ENCODE peak calls at places on chromosomes 11 and 22, in four cellular contexts. Q, W, J and A are unnamed samples.

GRCh38 chr11:3922056-3922455 is 66.6 kb downstream of the STIM1 start:
- DNase-seq in W (no peak), Q (no peak), J (no peak), A (no peak)

GRCh38 chr11:86124251-86125233 is 55.7 kb upstream of the PICALM start:
- DNase-seq in Q (no peak), W (no peak), J (no peak), A (no peak)

GRCh38 chr11:1193326-1194230 is 29.3 kb upstream of the MUC5B start:
- DNase-seq in J (no peak), W (no peak), Q (no peak), A (no peak)

GRCh38 chr11:22539851-22540376 is 85.7 kb downstream of the FANCF start:
- DNase-seq in W (peak), Q (peak), J (peak), A (peak)

GRCh38 chr11:86592047-86592564 is 80.3 kb downstream of the ME3 start:
- DNase-seq in W (no peak), J (peak), Q (peak), A (no peak)

GRCh38 chr22:21942407-21942895 is 10.2 kb downstream of the PPM1F start:
- DNase-seq in Q (peak), W (peak), J (peak), A (no peak)

GRCh38 chr11:130223291-130223971 is 63.8 kb downstream of the ST14 start:
- DNase-seq in J (no peak), Q (no peak), W (no peak), A (no peak)

GRCh38 chr11:76653674-76654309 is 16.8 kb downstream of the LRRC32 start:
- DNase-seq in Q (peak), J (peak), W (no peak), A (no peak)

GRCh38 chr11:46673713-46674462 is 26.5 kb downstream of the ARHGAP1 start:
- DNase-seq in Q (no peak), W (no peak), J (no peak), A (no peak)

GRCh38 chr22:42340695-42341383 is 70.4 kb upstream of the TCF20 start:
- DNase-seq in Q (no peak), W (no peak), J (no peak), A (peak)

GRCh38 chr22:23542933-23543332 is 37.2 kb downstream of the IGLL1 start:
- DNase-seq in J (peak), Q (peak), W (no peak), A (no peak)

GRCh38 chr11:129215506-129216245 is 23.6 kb upstream of the ARHGAP32 start:
- DNase-seq in Q (no peak), J (no peak), W (no peak), A (peak)

GRCh38 chr11:47552086-47552580 is 799 bp downstream of the CELF1 start:
- DNase-seq in Q (peak), W (peak), J (peak), A (peak)

GRCh38 chr11:124832571-124832970 is 32.4 kb upstream of the MSANTD2 start:
- DNase-seq in Q (no peak), J (no peak), W (no peak), A (no peak)

GRCh38 chr22:49937758-49938564 is 19.5 kb downstream of the CRELD2 start:
- DNase-seq in Q (no peak), W (no peak), J (no peak), A (no peak)

GRCh38 chr11:93143186-93143585 is 54.6 kb downstream of the SLC36A4 start:
- DNase-seq in W (no peak), J (peak), Q (peak), A (no peak)

GRCh38 chr22:22168190-22168940 is 76.2 kb upstream of the VPREB1 start:
- DNase-seq in J (peak), W (peak), Q (peak), A (peak)

GRCh38 chr11:95521862-95522261 is 267.7 kb downstream of the FAM76B start:
- DNase-seq in J (no peak), Q (no peak), W (no peak), A (no peak)

GRCh38 chr22:19753090-19753842 is 7.3 kb upstream of the TBX1 start:
- DNase-seq in Q (no peak), W (no peak), J (no peak), A (peak)

GRCh38 chr11:66419825-66420224 is 1.0 kb upstream of the NPAS4 start:
- DNase-seq in J (no peak), W (no peak), Q (no peak), A (peak)

GRCh38 chr11:65479184-65480145 is 19.4 kb upstream of the MALAT1 start:
- DNase-seq in W (peak), Q (peak), J (peak), A (peak)

GRCh38 chr22:44180706-44181032 is at the start of gene PARVG:
- DNase-seq in W (no peak), J (no peak), Q (no peak), A (peak)

DNA sequence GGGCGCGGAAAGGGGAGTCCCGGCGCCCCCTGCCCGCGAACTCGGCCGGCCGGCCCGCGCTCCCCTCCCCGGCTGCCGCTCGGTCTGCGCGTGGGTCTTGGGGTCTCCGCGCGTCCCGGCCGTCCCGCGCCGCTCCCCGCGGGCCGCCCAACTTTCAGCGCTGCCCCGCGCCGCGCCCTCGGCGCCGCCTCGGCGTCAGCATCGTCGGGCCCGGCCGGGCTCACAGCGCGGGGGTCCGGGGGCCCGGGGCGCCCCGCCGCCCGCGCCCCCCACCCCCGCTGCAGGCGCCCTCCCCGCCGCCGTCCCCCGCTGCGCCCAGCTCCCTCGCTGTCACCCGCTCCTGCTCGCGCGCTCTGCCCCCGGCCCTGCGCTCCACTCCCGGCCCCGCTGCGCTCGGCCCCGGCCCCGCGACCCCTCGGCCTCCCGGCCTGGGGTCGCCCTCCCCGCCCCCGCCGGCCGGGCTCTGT is at the start of gene KCNJ4:
- DNase-seq in W (no peak), Q (no peak), J (no peak), A (no peak)
- TF ChIP-seq EZH2 in W (no peak), Q (no peak), J (no peak), A (no peak)

DNA sequence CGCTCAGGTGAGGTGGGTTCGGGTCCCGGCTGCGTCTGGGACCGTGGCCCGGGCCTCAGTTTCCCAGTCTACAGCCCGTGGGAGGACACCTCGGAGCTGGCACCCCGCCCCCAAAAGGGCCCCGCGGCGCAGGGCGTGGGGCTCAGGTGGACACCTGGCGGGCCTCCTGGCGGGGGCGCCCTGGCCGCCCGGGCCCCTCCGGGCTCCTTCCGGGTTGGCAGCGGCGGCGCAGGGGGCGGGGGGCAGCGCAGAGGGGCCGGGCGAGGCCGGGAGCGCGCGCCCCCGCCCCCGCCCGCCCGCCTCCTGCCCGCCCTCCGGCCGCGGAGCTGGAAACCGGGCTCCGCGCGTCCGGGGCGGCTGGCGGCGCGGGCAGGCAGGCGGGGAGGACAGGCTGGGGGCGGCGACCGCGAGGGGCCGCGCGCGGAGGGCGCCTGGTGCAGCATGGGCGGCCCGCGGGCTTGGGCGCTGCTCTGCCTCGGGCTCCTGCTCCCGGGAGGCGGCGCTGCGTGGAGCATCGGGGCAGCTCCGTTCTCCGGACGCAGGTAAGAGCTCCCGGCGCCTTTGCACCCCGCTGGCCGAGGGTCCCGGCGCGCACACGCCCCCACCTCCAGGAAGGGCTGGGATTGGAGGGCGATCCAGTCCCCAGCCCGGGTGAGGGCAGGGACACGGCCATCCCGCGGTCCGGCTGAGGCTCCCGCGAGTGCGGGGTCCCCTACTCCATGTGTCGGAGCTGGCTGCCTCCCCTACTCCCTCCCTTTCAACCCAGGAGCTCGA is at the start of gene EMID1:
- DNase-seq in W (peak), Q (no peak), J (peak), A (peak)
- TF ChIP-seq EZH2 in W (no peak), Q (no peak), J (no peak), A (no peak)

DNA sequence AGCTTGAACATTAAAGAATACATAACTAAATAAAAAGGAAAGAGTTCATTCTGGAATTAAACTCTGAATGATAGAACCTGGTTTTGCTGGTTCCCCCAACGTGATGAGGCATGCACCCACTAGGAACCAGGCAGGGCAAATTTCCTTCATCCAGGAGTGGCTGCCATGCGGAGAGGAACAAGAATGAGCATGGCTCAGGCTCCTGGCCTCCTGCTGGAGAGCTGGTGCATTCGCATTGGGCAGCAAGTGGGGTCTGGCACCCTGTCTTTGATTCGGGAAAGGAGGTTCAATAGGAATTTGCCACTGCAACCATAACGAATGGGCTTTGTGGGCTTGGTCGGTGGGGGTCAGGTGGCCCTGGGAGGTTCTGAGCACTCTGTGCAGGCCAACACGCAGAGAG is 169.8 kb upstream of the TENM4 start:
- DNase-seq in W (no peak), Q (no peak), J (no peak), A (peak)
- TF ChIP-seq EZH2 in W (no peak), Q (no peak), J (no peak), A (no peak)

GRCh38 chr11:116578971-116579687 is 193.7 kb downstream of the BUD13 start:
- DNase-seq in J (peak), W (no peak), Q (no peak), A (peak)
- TF ChIP-seq EZH2 in J (peak), W (no peak), Q (peak), A (no peak)

GRCh38 chr11:64233913-64234839 is at the start of gene VEGFB:
- DNase-seq in J (peak), Q (peak), W (peak), A (peak)
- TF ChIP-seq EZH2 in J (no peak), Q (no peak), W (no peak), A (no peak)

DNA sequence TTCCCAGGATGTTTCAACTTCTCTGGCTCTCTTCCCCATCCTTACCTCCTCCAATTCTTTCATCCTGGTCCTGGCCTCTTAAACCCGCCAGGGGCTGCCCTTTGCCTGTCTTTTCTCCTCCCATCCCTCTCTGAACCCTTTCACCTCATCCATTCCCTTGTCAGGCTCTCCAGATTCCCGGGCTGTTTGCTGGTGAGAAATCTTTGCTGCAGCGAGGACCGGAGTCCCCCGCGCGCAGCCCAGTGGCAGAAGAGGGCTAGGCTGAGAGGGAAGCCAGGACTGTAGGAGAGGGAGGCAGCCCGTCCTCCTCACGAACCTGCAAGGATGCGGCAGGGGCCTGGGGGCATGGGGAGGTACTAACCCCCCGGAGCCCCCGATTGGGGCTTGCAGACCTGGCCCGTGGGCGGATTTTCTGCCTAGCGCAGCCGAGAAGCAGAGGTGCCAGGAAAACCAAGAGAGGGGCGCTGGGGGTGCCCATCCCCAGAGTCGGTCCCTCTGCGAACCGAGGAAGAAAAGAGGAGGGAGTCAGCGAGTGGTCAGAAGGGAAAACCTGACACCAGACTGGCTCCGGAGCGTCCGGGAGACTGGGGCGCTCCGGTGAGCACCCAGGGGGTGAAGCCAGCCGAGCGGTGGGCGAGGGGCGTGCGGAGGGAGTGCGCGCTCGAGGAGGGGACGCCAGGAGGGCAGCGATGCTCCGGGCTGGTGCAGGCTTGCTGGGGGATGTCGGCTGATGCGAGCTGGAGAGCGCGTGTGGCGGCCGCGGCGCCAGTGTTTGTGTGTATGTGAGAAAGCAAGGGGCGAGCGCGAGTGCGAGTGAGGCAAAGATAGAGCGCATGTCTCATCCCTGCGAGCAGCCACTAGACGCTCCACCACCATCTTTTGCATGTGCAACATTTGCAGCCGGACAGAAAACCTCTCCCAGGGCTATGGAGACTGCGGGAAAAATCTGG is at the start of gene GRIA4:
- DNase-seq in Q (peak), W (peak), J (peak), A (peak)
- TF ChIP-seq EZH2 in Q (no peak), W (no peak), J (no peak), A (no peak)

GRCh38 chr11:69817265-69818236 is 1.7 kb downstream of the FGF3 start:
- DNase-seq in W (peak), J (peak), Q (no peak), A (peak)
- TF ChIP-seq EZH2 in W (peak), J (no peak), Q (peak), A (peak)

DNA sequence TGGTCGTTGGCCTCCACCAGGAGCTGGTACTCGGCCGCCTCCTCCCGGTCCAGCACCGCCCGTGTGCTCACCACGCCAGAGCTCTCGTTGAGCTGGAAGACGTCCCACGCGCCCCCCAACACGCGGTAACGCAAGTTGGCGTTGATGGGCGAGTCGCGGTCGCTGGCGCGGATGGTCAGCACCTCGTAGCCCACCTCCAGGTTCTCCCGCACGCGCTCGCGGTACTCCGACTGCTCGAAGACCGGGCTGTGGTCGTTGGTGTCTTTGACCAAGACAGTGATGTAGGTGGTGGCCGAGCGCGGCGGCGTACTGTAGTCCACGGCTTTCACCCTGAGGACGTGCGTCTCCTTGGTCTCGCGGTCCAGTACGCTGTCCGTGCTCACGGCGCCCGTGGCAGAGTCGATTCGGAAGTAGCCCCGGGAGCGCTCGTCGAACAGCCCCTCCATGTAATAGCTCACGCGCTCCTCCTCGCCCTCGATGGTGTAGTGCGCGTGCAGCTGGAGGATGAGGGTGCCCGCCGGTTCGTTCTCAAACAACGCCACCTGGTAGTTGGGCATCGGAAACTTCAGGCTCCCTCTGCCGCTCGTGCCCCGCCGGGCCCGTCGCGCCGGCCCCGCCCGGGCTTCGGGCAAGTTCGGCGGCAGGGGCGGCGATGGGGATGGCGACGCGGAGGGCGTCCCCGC is 1.4 kb downstream of the CELSR1 start:
- DNase-seq in Q (no peak), W (no peak), J (no peak), A (peak)
- TF ChIP-seq EZH2 in Q (no peak), W (no peak), J (no peak), A (no peak)

DNA sequence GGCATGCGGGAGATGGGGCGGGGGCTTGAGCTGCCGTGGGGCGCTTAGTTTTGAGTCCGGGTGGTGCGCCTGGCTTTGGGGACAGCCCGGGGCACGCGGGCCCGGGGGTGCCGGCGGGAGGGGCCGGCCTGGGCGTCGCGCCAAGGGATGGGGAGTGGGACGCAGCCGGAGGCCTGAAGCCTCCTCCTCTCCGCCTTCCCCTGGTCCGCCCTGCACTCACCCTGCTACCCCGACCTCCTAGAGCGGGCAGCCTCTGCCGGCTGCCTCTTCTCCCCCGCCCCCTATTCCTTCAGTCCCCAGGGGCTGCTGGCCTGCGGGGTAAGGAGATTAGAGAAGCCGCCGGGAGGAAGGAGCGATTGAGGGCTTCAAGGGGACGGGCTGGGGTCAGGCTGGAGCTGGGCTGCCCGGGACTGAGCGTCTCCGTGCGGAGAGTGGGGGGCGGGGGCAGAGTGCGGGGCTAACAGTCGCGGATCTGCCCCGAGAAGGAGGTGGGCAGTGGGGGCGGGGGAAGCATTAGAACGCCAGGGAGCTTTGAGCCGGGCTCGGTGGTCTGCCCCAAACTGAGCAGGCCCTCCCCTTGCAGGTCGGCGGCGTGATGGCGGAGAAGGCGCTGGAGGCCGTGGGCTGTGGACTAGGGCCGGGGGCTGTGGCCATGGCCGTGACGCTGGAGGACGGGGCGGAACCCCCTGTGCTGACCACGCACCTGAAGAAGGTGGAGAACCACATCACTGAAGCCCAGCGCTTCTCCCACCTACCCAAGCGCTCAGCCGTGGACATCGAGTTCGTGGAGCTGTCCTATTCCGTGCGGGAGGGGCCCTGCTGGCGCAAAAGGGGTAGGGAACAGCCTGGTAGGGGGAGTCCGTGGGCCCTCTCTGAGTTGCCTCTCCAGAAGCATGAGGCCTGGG is 771 bp downstream of the ABCG4 start:
- DNase-seq in W (peak), J (no peak), Q (no peak), A (peak)
- TF ChIP-seq EZH2 in W (no peak), J (no peak), Q (no peak), A (peak)

DNA sequence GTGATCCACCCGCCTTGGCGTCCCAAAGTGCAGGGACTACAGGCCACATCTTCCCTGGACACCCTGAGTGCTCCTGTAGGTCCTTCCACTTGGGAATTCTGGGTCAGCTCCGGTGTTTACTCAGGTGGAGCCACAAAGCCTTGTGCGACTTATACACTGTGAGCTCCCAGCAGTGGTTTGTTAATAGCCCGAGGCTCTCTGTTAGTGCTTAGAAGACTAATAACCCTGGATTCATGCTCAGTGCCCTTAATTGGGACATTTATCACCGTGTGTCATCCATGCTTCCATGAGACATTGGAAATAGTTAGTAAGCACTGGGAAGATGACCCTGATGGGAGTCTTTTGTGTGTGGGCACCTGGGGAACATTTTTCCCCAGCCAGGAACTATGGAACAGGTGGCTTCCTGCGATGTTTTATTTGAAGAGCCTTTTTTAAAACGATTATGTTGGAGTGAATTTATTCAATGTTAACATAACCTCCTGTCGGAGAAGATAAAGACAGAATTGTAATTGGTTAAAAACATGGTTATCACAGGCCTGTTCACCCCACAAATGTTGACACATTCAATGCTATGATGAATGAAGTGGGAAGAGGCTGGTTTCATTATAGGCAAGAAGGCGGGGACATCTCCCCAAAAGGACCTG is 188.8 kb downstream of the MYO18B start:
- DNase-seq in J (no peak), Q (no peak), W (no peak), A (no peak)
- TF ChIP-seq EZH2 in J (no peak), Q (no peak), W (no peak), A (no peak)